ENCODE peak calls at places on chromosomes 2 and 18, in eight cellular contexts. J is MM.1S, K is SK-N-SH, T is neural progenitor cell, F is HCT116, E is GM23248, P is hepatocyte, U is OCI-LY7. W is an unnamed sample. For H3K4me1 and H3K9me3, the result is how much of the 10 kb centered on the place peaks cover.

GRCh38 chr18:8881103-8881502 is 175.7 kb downstream of the MTCL1 start:
- DNase-seq in J (no peak), K (no peak), T (no peak), F (no peak), E (no peak), P (no peak), U (no peak), W (no peak)

GRCh38 chr2:47617028-47617427 is 165.9 kb upstream of the MSH6 start:
- DNase-seq in J (no peak), K (no peak), T (peak), F (no peak), E (no peak), P (no peak), U (no peak), W (no peak)

GRCh38 chr18:3720818-3721545 is 271.0 kb downstream of the TGIF1 start:
- DNase-seq in J (no peak), K (no peak), T (no peak), F (no peak), E (no peak), P (peak), U (peak), W (no peak)

GRCh38 chr2:43273477-43273876 is 47.1 kb upstream of the ZFP36L2 start:
- DNase-seq in J (no peak), K (no peak), T (no peak), F (no peak), E (peak), P (no peak), U (no peak), W (no peak)

GRCh38 chr18:48490641-48491040 is 48.2 kb upstream of the CTIF start:
- DNase-seq in J (no peak), K (no peak), T (no peak), F (no peak), E (peak), P (no peak), U (no peak), W (no peak)

GRCh38 chr18:5600376-5601071 is 56.7 kb upstream of the EPB41L3 start:
- DNase-seq in J (peak), K (no peak), T (peak), F (no peak), E (peak), P (peak), U (peak), W (peak)

GRCh38 chr2:106030287-106031268 is 163.5 kb downstream of the UXS1 start:
- DNase-seq in J (no peak), K (no peak), T (no peak), F (no peak), E (peak), P (peak), U (no peak), W (peak)

GRCh38 chr2:111071480-111072143 is 49.1 kb upstream of the BCL2L11 start:
- DNase-seq in J (no peak), K (no peak), T (no peak), F (no peak), E (peak), P (no peak), U (no peak), W (peak)

GRCh38 chr2:120473522-120474271 is 127.8 kb downstream of the INHBB start:
- DNase-seq in J (no peak), K (no peak), T (no peak), F (no peak), E (no peak), P (no peak), U (no peak), W (peak)

GRCh38 chr2:120472891-120473309 is 127.0 kb downstream of the INHBB start:
- DNase-seq in J (no peak), K (no peak), T (no peak), F (no peak), E (peak), P (peak), U (no peak), W (peak)

GRCh38 chr2:120471166-120471565 is 125.2 kb downstream of the INHBB start:
- DNase-seq in J (no peak), K (no peak), T (no peak), F (no peak), E (peak), P (no peak), U (no peak), W (no peak)

GRCh38 chr2:120470717-120471060 is 124.8 kb downstream of the INHBB start:
- DNase-seq in J (no peak), K (no peak), T (no peak), F (no peak), E (peak), P (no peak), U (no peak), W (no peak)

GRCh38 chr2:120472031-120472430 is 126.1 kb downstream of the INHBB start:
- DNase-seq in J (no peak), K (no peak), T (no peak), F (no peak), E (no peak), P (no peak), U (no peak), W (peak)
- H3K4me1 ChIP-seq in J (under half), K (under half), T (under half), F (under half), E (under half), P (under half), U (under half), W (half or more)

GRCh38 chr2:62277688-62278087 is 81.8 kb downstream of the B3GNT2 start:
- DNase-seq in J (no peak), K (no peak), T (no peak), F (no peak), E (no peak), P (no peak), U (peak), W (no peak)
- H3K9me3 ChIP-seq in J (under half), K (under half), T (under half), F (under half), E (under half), P (under half), U (under half), W (under half)

GRCh38 chr2:84214455-84214854 is 244.6 kb downstream of the SUCLG1 start:
- DNase-seq in J (no peak), K (no peak), T (no peak), F (no peak), E (no peak), P (no peak), U (no peak), W (no peak)

GRCh38 chr2:84212611-84213314 is 246.3 kb downstream of the SUCLG1 start:
- DNase-seq in J (no peak), K (no peak), T (no peak), F (no peak), E (no peak), P (no peak), U (no peak), W (no peak)

GRCh38 chr2:84223191-84223590 is 235.9 kb downstream of the SUCLG1 start:
- DNase-seq in J (peak), K (no peak), T (no peak), F (no peak), E (no peak), P (no peak), U (no peak), W (peak)

GRCh38 chr2:84217446-84217845 is 241.6 kb downstream of the SUCLG1 start:
- DNase-seq in J (no peak), K (no peak), T (no peak), F (no peak), E (no peak), P (no peak), U (no peak), W (no peak)
- TF ChIP-seq EZH2phosphoT487 in J (no peak), K (no peak), T (no peak), F (no peak), E (no peak), P (no peak), U (no peak), W (no peak)

GRCh38 chr2:26355038-26355995 is 8.7 kb upstream of the ADGRF3 start:
- DNase-seq in J (no peak), K (no peak), T (no peak), F (peak), E (peak), P (peak), U (no peak), W (peak)
- H3K4me1 ChIP-seq in J (under half), K (under half), T (under half), F (under half), E (under half), P (under half), U (under half), W (under half)

GRCh38 chr2:10016802-10017258 is 26.5 kb upstream of the KLF11 start:
- DNase-seq in J (no peak), K (no peak), T (no peak), F (no peak), E (no peak), P (no peak), U (no peak), W (no peak)
- H3K9me3 ChIP-seq in J (under half), K (under half), T (under half), F (under half), E (under half), P (under half), U (under half), W (under half)

DNA sequence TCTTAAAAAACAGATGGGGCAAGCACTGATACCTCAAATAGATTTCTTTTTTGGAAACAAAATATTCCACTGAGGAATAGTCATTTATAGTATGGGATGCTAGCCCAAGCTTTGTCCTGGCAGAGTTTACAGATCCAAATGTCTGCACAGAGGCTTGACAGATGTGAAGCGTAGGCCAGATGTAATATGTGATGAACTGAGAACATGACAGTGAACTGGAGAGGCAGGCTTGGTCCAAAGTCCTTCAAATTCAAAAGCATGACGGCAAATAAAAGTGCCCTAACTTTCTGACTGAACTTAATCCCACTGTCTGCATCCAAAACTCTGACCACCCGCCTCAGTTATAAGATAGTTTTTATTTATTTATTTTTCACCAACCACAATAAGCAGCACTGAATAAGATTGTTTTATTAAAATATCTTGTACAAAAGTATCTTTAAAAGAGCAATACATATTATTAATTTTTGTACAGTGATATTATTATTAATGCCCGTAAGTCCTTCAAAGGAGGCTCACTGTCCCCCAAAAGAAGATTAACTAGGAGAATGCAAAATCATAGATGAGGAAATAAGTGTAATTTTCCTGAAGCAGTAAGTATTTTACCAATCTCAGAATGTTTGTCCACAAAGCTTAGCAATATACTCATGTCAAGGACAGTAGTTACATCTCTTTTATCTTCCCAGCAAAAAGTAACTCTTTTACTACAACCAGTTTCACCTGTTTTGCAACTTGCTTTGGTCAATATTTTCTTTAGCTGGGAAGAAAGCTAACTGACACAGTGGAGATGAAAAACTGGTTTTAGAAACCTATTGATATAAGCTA is 10.7 kb upstream of the SPOPL start:
- DNase-seq in J (no peak), K (no peak), T (no peak), F (no peak), E (no peak), P (no peak), U (no peak), W (peak)
- TF ChIP-seq EZH2phosphoT487 in J (no peak), K (no peak), T (no peak), F (no peak), E (no peak), P (no peak), U (no peak), W (no peak)

GRCh38 chr18:35043207-35043606 is 2.0 kb downstream of the MAPRE2 start:
- DNase-seq in J (no peak), K (no peak), T (no peak), F (no peak), E (no peak), P (no peak), U (no peak), W (no peak)

GRCh38 chr18:35040988-35041751 is at the start of gene MAPRE2:
- DNase-seq in J (peak), K (peak), T (peak), F (peak), E (peak), P (peak), U (peak), W (peak)

GRCh38 chr18:35042389-35043066 is 1.3 kb downstream of the MAPRE2 start:
- DNase-seq in J (peak), K (no peak), T (no peak), F (no peak), E (peak), P (no peak), U (peak), W (no peak)

GRCh38 chr18:35040638-35040987 is 600 bp upstream of the MAPRE2 start:
- DNase-seq in J (no peak), K (no peak), T (no peak), F (no peak), E (no peak), P (no peak), U (no peak), W (no peak)

GRCh38 chr18:35041752-35042379 is 653 bp downstream of the MAPRE2 start:
- DNase-seq in J (peak), K (peak), T (peak), F (no peak), E (peak), P (no peak), U (no peak), W (no peak)
- H3K4me1 ChIP-seq in J (under half), K (under half), T (under half), F (under half), E (under half), P (under half), U (under half), W (under half)

DNA sequence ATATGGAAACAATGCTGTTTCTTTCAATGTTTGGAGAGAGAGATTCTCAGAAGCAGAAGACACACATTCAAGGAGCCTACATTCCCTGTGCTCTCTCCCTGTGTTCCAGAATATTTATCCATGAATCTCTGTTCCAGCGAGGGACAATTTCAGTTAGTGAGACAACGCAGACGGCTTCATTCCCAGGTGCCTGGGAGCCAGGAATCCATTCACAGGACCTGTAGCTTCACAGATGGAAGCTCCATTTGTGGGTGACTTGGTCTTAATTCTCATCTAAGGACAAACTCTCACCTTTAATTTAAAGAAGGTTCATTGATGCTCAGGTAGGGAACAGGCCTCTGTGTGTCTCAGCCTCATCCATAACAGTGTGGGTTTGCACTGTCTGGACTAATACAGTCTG is 1156.6 kb downstream of the RPIA start:
- DNase-seq in J (no peak), K (no peak), T (no peak), F (no peak), E (no peak), P (no peak), U (no peak), W (no peak)
- H3K9me3 ChIP-seq in J (under half), K (under half), T (half or more), F (under half), E (under half), P (under half), U (under half), W (under half)

W was measured in PC-3.